ENCODE peak calls at places on chromosomes 13 and 19, in eight cellular contexts. N, L, W, U, F, B, X and V are unnamed samples.
A peak's percentile ranks its signal among the peaks of the same experiment; 100 is the strongest.

GRCh38 chr19:12453495-12453894 is 12.7 kb upstream of the ZNF443 start:
- DNase-seq in N (no peak), L (no peak), W (no peak), U (no peak), F (no peak), B (peak; percentile 17), X (no peak), V (no peak)

GRCh38 chr13:20258208-20258962 is 26.3 kb upstream of the GJB6 start:
- DNase-seq in N (no peak), L (no peak), W (no peak), U (no peak), F (no peak), B (no peak), X (no peak), V (no peak)

GRCh38 chr13:110319774-110320509 is 12.9 kb downstream of the COL4A2 start:
- DNase-seq in N (no peak), L (no peak), W (peak; percentile 87), U (no peak), F (peak; percentile 87), B (no peak), X (no peak), V (no peak)

GRCh38 chr13:30850204-30850866 is 55.7 kb upstream of the MEDAG start:
- DNase-seq in N (no peak), L (no peak), W (no peak), U (no peak), F (no peak), B (no peak), X (no peak), V (no peak)

GRCh38 chr13:110287031-110287828 is 19.7 kb downstream of the COL4A1 start:
- DNase-seq in N (no peak), L (peak; percentile 76), W (no peak), U (no peak), F (no peak), B (no peak), X (no peak), V (no peak)

GRCh38 chr13:109628251-109628699 is 158.1 kb downstream of the IRS2 start:
- DNase-seq in N (no peak), L (no peak), W (peak; percentile 62), U (no peak), F (no peak), B (no peak), X (no peak), V (no peak)

GRCh38 chr19:19444694-19445155 is 39.2 kb downstream of the GATAD2A start:
- DNase-seq in N (no peak), L (no peak), W (no peak), U (no peak), F (no peak), B (no peak), X (no peak), V (no peak)

GRCh38 chr19:18450934-18451836 is 13.3 kb upstream of the ISYNA1 start:
- DNase-seq in N (peak; percentile 87), L (peak; percentile 96), W (peak; percentile 53), U (no peak), F (peak; percentile 65), B (peak; percentile 81), X (peak; percentile 80), V (peak; percentile 98)

GRCh38 chr13:80962173-80962572 is 621.2 kb upstream of the SPRY2 start:
- DNase-seq in N (no peak), L (no peak), W (no peak), U (no peak), F (peak; percentile 77), B (no peak), X (no peak), V (no peak)

GRCh38 chr19:4032436-4032835 is 24.9 kb downstream of the PIAS4 start:
- DNase-seq in N (no peak), L (no peak), W (no peak), U (no peak), F (no peak), B (no peak), X (no peak), V (no peak)

GRCh38 chr13:106989866-106990265 is 421.9 kb upstream of the ARGLU1 start:
- DNase-seq in N (no peak), L (no peak), W (no peak), U (no peak), F (peak; percentile 29), B (no peak), X (no peak), V (no peak)

GRCh38 chr19:17346109-17346671 is 8.8 kb downstream of the GTPBP3 start:
- DNase-seq in N (peak; percentile 79), L (peak; percentile 93), W (peak; percentile 64), U (peak; percentile 63), F (peak; percentile 62), B (peak; percentile 68), X (peak; percentile 68), V (peak; percentile 78)

GRCh38 chr19:2324220-2324948 is 4.0 kb downstream of the LSM7 start:
- DNase-seq in N (no peak), L (no peak), W (no peak), U (no peak), F (no peak), B (no peak), X (no peak), V (no peak)

GRCh38 chr13:101204270-101205011 is 211.9 kb downstream of the NALCN start:
- DNase-seq in N (no peak), L (no peak), W (peak; percentile 33), U (no peak), F (no peak), B (no peak), X (no peak), V (no peak)

GRCh38 chr13:46552302-46552680 is 679 bp upstream of the LRCH1 start:
- DNase-seq in N (no peak), L (no peak), W (no peak), U (no peak), F (no peak), B (no peak), X (no peak), V (no peak)

GRCh38 chr13:44267966-44268365 is 105.7 kb upstream of the SERP2 start:
- DNase-seq in N (no peak), L (no peak), W (peak; percentile 81), U (no peak), F (no peak), B (no peak), X (no peak), V (no peak)

GRCh38 chr19:30373593-30373992 is 1.4 kb downstream of the ZNF536 start:
- DNase-seq in N (no peak), L (no peak), W (no peak), U (peak; percentile 44), F (no peak), B (no peak), X (no peak), V (no peak)

GRCh38 chr13:101217086-101217485 is 199.2 kb downstream of the NALCN start:
- DNase-seq in N (no peak), L (no peak), W (no peak), U (no peak), F (no peak), B (no peak), X (no peak), V (no peak)

GRCh38 chr13:39892731-39893293 is 237.3 kb downstream of the COG6 start:
- DNase-seq in N (peak; percentile 33), L (no peak), W (peak; percentile 13), U (no peak), F (peak; percentile 95), B (no peak), X (no peak), V (no peak)

GRCh38 chr19:4297901-4298771 is 4.1 kb downstream of the TMIGD2 start:
- DNase-seq in N (no peak), L (no peak), W (no peak), U (no peak), F (no peak), B (no peak), X (no peak), V (no peak)

GRCh38 chr19:32719611-32720059 is at the start of gene TDRD12:
- DNase-seq in N (no peak), L (no peak), W (no peak), U (peak; percentile 15), F (no peak), B (no peak), X (no peak), V (no peak)
- TF ChIP-seq CTCF in N (no peak), L (no peak), W (no peak), U (peak; percentile 71), F (no peak), B (no peak), X (no peak), V (no peak)

GRCh38 chr13:69324109-69324886 is 783.3 kb upstream of the ATXN8OS start:
- DNase-seq in N (no peak), L (no peak), W (peak; percentile 35), U (no peak), F (no peak), B (no peak), X (no peak), V (no peak)
- TF ChIP-seq CTCF in N (peak; percentile 29), L (peak; percentile 51), W (no peak), U (no peak), F (no peak), B (no peak), X (no peak), V (no peak)

GRCh38 chr19:39845621-39846175 is 481 bp downstream of the FBL start:
- DNase-seq in N (no peak), L (no peak), W (peak; percentile 20), U (no peak), F (no peak), B (no peak), X (no peak), V (no peak)
- TF ChIP-seq CTCF in N (no peak), L (peak; percentile 24), W (peak; percentile 31), U (no peak), F (no peak), B (no peak), X (no peak), V (no peak)

DNA sequence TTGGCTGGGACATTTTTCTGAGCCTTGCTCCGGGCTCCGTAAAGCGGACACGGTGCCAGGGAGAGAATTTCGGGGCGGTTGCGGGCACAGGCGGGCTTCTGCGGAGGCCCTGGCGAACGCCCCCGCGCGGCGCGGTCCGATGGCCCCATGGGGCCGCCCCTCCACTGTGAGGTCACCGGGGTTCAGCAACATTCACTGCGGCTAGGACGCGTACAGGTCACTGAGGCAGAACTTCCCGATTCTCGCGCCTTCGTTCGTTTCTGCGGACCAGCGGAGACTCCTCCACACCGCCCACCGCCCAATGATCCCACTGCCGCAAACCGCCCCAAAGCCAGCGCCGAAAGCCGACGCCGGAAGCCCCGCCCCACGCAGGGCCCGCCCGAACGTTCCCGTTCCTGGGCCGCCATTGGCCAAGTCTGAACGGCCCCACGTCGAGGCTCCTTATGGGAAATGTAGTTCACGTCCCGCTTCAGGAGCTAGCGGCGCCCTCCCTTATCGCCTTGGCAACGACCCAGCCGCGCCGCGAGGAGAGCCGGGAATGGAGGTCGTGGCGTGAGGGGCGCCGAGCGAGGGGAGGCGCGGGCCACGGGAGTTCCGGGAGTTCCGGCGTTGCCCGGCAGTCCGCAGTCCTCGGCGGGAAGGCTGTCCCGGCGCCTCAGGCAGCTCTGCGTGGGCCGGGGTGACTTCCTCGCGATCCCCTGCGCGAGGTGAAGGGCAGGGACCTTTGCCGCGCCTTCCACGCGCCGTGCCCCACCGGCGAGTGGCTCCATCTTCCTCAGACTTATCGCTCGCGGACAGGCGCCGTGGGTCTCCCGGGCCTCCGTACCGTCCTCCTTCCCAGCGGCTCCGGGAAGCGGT is at the start of gene ZNF584:
- DNase-seq in N (peak; percentile 96), L (peak; percentile 97), W (peak; percentile 95), U (peak; percentile 74), F (peak; percentile 94), B (peak; percentile 93), X (peak; percentile 92), V (peak; percentile 65)
- TF ChIP-seq CTCF in N (no peak), L (no peak), W (peak; percentile 23), U (no peak), F (no peak), B (no peak), X (no peak), V (no peak)